ENCODE peak calls at places on chromosomes 7 and 10, in four cellular contexts. W is lung, P is suprapubic skin, H is upper lobe of left lung. G is an unnamed sample.

GRCh38 chr7:38740041-38740440 is 108.9 kb upstream of the AMPH start:
- DNase-seq in H (no peak), W (no peak), P (no peak), G (no peak)

GRCh38 chr10:83607959-83608745 is 531.2 kb upstream of the GHITM start:
- DNase-seq in P (no peak), W (no peak), H (no peak), G (no peak)

GRCh38 chr7:106768324-106768751 is 96.7 kb upstream of the PIK3CG start:
- DNase-seq in P (no peak), H (no peak), W (no peak), G (no peak)

GRCh38 chr10:32437334-32437733 is 8.6 kb upstream of the CCDC7 start:
- DNase-seq in W (no peak), P (no peak), H (no peak), G (no peak)

GRCh38 chr7:124723012-124723411 is 42.6 kb downstream of the GPR37 start:
- DNase-seq in P (no peak), W (no peak), H (no peak), G (no peak)

GRCh38 chr7:13050703-13051102 is 363.3 kb downstream of the ARL4A start:
- DNase-seq in H (no peak), W (no peak), P (no peak), G (no peak)

GRCh38 chr10:79403441-79404230 is 41.8 kb downstream of the ZCCHC24 start:
- DNase-seq in W (no peak), H (no peak), P (peak; percentile 70), G (no peak)

GRCh38 chr10:62560207-62560819 is 186.1 kb downstream of the ZNF365 start:
- DNase-seq in P (peak; percentile 76), W (no peak), H (no peak), G (no peak)

GRCh38 chr7:82530361-82530760 is 86.8 kb upstream of the CACNA2D1 start:
- DNase-seq in W (no peak), H (no peak), P (no peak), G (no peak)

GRCh38 chr7:102450242-102450641 is 14.4 kb downstream of the ALKBH4 start:
- DNase-seq in P (no peak), H (no peak), W (no peak), G (no peak)
- TF ChIP-seq CTCF in P (no peak), H (no peak), W (no peak), G (no peak)

DNA sequence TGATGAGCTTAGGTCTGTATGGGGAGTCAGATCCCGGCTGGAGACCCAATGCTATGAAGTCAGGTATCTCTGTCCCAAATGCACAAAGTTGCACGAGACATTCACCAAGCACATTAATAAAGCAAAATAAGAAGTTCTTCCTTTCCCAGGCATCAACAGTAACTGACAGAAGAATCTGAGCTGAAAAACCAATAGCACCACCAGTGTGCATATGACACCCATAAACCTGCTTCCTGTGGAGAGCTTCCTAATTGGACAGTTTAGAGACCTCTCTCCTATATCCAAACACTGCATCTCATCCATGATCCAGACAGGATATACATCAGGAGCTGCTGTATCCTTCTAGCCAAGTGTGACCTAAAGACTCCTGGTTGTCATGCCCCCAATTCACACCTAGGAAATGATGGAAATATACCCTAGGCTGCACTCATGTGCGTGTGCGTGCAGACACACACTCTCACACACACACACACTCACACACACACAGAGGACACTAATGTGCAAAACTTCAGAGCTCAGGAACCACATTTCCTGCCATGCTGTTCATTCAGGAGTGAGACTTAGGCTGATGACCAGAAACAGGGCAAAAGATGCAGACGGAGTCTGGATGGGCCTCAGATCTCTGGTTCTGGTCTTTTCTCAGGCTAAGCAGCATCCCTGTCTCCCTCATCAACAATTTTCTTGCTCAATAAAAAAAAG is 58.0 kb downstream of the MAP3K8 start:
- DNase-seq in W (no peak), H (no peak), P (no peak), G (no peak)
- H3K4me1 ChIP-seq in W (peaks cover 4% of the 10 kb centered on the region), H (peaks cover 28% of the 10 kb centered on the region), P (peaks cover 13% of the 10 kb centered on the region), G (no peaks in the 10 kb centered on the region)

GRCh38 chr10:96124230-96125141 is 5.6 kb upstream of the ZNF518A start:
- DNase-seq in P (no peak), W (peak; percentile 50), H (peak; percentile 58), G (no peak)

GRCh38 chr10:96129387-96130325 is at the start of gene ZNF518A:
- DNase-seq in H (peak; percentile 89), P (peak; percentile 92), W (peak; percentile 94), G (no peak)

GRCh38 chr10:96130326-96130758 is 245 bp downstream of the ZNF518A start:
- DNase-seq in H (peak; percentile 62), P (peak; percentile 78), W (peak; percentile 70), G (no peak)

GRCh38 chr10:96122824-96123223 is 7.3 kb upstream of the ZNF518A start:
- DNase-seq in P (no peak), W (no peak), H (no peak), G (no peak)

DNA sequence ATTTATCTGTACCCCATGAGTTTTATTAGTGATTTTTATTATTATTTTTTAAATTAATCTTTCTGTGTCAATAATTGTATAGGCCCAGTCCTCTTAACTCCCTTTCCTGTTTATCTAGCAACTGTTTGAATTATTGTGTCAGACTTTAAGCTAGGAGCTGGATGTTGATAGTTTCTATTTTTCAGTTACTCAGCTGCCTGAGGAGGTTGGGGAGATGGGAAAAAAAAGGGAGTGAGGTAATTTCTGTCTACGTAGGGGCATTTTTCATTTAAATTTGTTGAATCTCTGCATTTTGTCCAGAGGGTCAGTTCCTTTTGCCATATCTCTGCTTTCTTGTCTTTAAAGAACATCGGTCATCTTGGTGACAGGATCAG is 5.0 kb upstream of the ZNF518A start:
- DNase-seq in P (no peak), H (no peak), W (no peak), G (no peak)
- H3K27me3 ChIP-seq in P (peaks cover 87% of the 10 kb centered on the region), H (no peaks in the 10 kb centered on the region), W (no peaks in the 10 kb centered on the region), G (no peaks in the 10 kb centered on the region)

GRCh38 chr10:92848441-92849233 is at the start of gene EXOC6:
- DNase-seq in H (peak; percentile 86), P (peak; percentile 86), W (peak; percentile 86), G (no peak)
- TF ChIP-seq CTCF in H (peak; percentile 28), P (no peak), W (no peak), G (no peak)

G was measured in vagina.